ENCODE peak calls at places on chromosomes 6 and 20, in ten cellular contexts. W is GM23248, J is fibroblast of lung, O is keratinocyte, R is PC-9, V is GM23338, F is mammary epithelial cell, C is HepG2, U is PC-3, K is DND-41. Y is an unnamed sample.

GRCh38 chr6:15303162-15303919 is 57.5 kb downstream of the JARID2 start:
- DNase-seq in W (no peak), R (no peak), V (no peak), J (no peak), C (no peak), O (no peak), F (no peak), K (no peak), U (no peak), Y (no peak)

GRCh38 chr6:126091507-126091906 is 105.2 kb downstream of the TRMT11 start:
- DNase-seq in J (peak), C (no peak), R (no peak), F (no peak), K (no peak), V (peak), U (no peak), W (no peak), O (no peak), Y (peak)

GRCh38 chr6:84422380-84422968 is 195.0 kb upstream of the CEP162 start:
- DNase-seq in V (peak), W (peak), C (peak), O (no peak), R (no peak), J (peak), F (peak), K (peak), U (peak), Y (peak)

GRCh38 chr20:56001106-56001785 is 4.1 kb downstream of the CBLN4 start:
- DNase-seq in J (no peak), K (no peak), R (no peak), W (no peak), O (no peak), F (no peak), C (peak), V (no peak), U (no peak), Y (no peak)

GRCh38 chr20:44581515-44581914 is 864 bp upstream of the PKIG start:
- DNase-seq in U (no peak), F (no peak), W (no peak), J (no peak), R (no peak), K (no peak), O (no peak), V (no peak), C (no peak), Y (peak)

GRCh38 chr6:51112731-51113130 is 294.1 kb downstream of the TFAP2B start:
- DNase-seq in R (no peak), J (no peak), C (no peak), O (no peak), W (no peak), U (no peak), F (no peak), K (no peak), V (no peak), Y (no peak)

GRCh38 chr6:156889986-156890385 is 112.8 kb downstream of the ARID1B start:
- DNase-seq in U (no peak), V (no peak), O (no peak), F (no peak), K (no peak), R (no peak), W (no peak), C (no peak), J (no peak), Y (no peak)

GRCh38 chr20:56893206-56893605 is 264.1 kb downstream of the TFAP2C start:
- DNase-seq in J (no peak), R (no peak), F (no peak), V (peak), C (no peak), W (no peak), O (no peak), U (no peak), K (peak), Y (no peak)

GRCh38 chr6:113464959-113465358 is 392.2 kb upstream of the MARCKS start:
- DNase-seq in U (peak), R (no peak), W (peak), C (no peak), J (peak), F (peak), K (no peak), V (no peak), O (no peak), Y (peak)

GRCh38 chr20:44065401-44066340 is 121.3 kb downstream of the JPH2 start:
- DNase-seq in V (no peak), F (no peak), U (no peak), R (no peak), O (no peak), J (no peak), K (no peak), W (no peak), C (no peak), Y (no peak)

GRCh38 chr20:40073535-40074111 is 615.4 kb downstream of the MAFB start:
- DNase-seq in V (peak), F (no peak), U (no peak), J (no peak), O (no peak), R (no peak), K (no peak), C (no peak), W (peak), Y (peak)

DNA sequence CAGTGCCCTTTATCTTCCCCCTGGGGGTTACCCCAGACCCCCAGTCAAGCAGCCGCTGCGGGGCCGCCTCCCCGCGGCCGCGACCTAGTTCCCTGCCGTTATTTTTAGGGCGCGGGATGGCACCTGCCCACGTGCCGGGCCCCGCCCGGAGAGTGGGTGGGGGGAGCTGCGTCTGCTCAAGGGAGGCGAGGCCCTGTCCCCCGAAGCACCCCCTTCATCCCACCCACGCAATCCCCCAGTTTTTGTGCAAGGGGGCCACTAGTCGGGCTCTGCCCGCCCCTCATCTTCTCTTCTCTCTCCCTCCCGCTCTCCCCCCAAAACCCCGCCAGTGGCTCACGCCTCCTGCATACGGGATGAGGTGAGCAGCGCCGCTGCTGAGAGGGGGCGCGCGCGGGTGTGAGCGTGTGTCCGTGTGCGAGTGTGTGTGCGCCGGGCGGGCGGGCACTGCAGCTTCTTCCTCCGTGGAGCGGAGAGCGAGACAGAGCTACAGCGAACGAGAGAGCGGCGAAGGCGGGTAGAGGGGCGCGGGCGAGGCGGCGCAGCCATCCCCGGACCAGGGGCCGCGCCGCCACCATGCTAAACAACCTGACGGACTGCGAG is at the start of gene SLC12A5:
- DNase-seq in F (no peak), U (no peak), O (no peak), W (no peak), R (no peak), C (no peak), K (no peak), V (no peak), J (no peak), Y (no peak)
- TF ChIP-seq EZH2 in F (no peak), U (no peak), O (no peak), W (no peak), R (no peak), C (no peak), K (no peak), V (peak), J (no peak), Y (no peak)

DNA sequence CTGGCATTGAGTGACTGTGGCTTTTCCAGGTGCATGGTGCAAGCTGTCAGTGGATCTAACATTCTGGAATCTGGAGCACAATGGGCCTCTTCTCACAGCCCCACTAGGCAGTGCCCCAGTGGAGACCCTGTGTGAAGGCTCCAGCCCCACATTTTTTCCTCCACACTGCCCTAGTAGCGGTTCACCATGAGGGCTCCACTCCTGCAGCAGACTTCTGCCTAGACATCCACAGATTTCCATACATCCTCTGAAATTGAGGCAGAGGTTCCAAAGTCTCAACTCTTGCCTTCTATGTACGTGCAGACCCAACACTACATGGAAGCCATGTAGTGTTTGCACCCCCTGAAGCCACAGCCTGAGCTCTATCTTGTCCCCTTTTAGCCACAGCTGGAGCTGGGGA is 118.0 kb upstream of the BMP5 start:
- DNase-seq in J (no peak), V (no peak), U (no peak), W (no peak), K (no peak), F (no peak), O (no peak), R (no peak), C (no peak), Y (no peak)
- H3K4me3 ChIP-seq in J (no peak), V (no peak), U (no peak), W (no peak), K (no peak), F (no peak), O (no peak), R (no peak), C (no peak), Y (no peak)

GRCh38 chr20:664576-664975 is 11.0 kb downstream of the SCRT2 start:
- DNase-seq in V (no peak), O (no peak), C (no peak), U (no peak), W (no peak), K (no peak), J (no peak), R (no peak), F (no peak), Y (no peak)

GRCh38 chr20:662289-663192 is 9.5 kb upstream of the SRXN1 start:
- DNase-seq in J (no peak), W (no peak), V (no peak), U (no peak), O (no peak), C (no peak), F (no peak), R (no peak), K (no peak), Y (no peak)

GRCh38 chr20:665276-665675 is 10.3 kb downstream of the SCRT2 start:
- DNase-seq in F (no peak), J (no peak), C (no peak), O (no peak), R (no peak), W (no peak), V (peak), K (no peak), U (no peak), Y (no peak)

GRCh38 chr20:663315-664090 is 10.5 kb upstream of the SRXN1 start:
- DNase-seq in V (peak), O (no peak), U (no peak), K (no peak), C (no peak), F (peak), W (peak), J (peak), R (no peak), Y (no peak)

GRCh38 chr20:664151-664550 is 11.2 kb upstream of the SRXN1 start:
- DNase-seq in W (no peak), J (no peak), O (no peak), C (no peak), K (no peak), R (no peak), U (no peak), F (no peak), V (no peak), Y (no peak)
- TF ChIP-seq EZH2 in W (no peak), J (no peak), O (no peak), C (no peak), K (no peak), R (no peak), U (no peak), F (no peak), V (no peak), Y (no peak)

GRCh38 chr6:89085409-89086012 is 5.0 kb downstream of the PNRC1 start:
- DNase-seq in C (no peak), O (no peak), W (no peak), R (no peak), J (no peak), U (no peak), V (no peak), F (peak), K (no peak), Y (no peak)
- H3K4me3 ChIP-seq in C (no peak), O (no peak), W (no peak), R (no peak), J (no peak), U (no peak), V (no peak), F (no peak), K (no peak), Y (no peak)

GRCh38 chr6:1310628-1311399 is 1.1 kb upstream of the FOXQ1 start:
- DNase-seq in V (peak), W (peak), O (no peak), K (no peak), J (no peak), U (peak), F (peak), R (peak), C (peak), Y (no peak)
- TF ChIP-seq EZH2 in V (peak), W (no peak), O (no peak), K (no peak), J (no peak), U (no peak), F (no peak), R (no peak), C (no peak), Y (peak)

DNA sequence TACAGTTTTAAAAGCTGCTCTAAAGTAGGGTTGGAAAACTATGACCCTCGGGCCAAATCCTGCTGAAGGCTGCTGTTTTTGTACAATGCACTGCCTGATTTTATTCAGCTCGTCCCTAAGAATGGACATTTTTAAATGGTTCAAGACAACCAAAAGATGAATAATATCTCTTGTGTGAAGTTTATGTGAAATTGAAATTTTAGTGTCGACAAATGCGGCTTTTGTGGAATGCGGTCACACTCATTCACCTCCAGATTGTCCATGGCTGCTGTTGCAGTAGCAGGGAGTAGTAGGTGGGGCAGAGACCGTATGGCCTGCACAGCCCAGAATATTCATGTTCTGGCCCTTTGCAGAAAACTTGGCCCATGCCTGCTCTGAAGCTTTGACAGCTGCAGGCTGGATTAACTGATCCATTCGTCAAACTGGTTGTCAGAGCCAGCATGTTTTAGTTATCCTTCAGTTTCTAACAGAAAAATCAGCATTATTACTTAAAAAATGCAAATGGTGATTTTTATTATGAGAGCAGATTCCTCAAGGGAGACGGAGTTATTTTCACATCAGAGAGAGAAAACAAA is 91.6 kb downstream of the PSMG4 start:
- DNase-seq in C (no peak), J (no peak), V (no peak), W (no peak), R (no peak), K (no peak), U (no peak), O (no peak), F (no peak), Y (no peak)
- H3K4me3 ChIP-seq in C (no peak), J (no peak), V (no peak), W (no peak), R (no peak), K (no peak), U (no peak), O (no peak), F (no peak), Y (no peak)

GRCh38 chr20:31680286-31681127 is 42.2 kb downstream of the BCL2L1 start:
- DNase-seq in C (no peak), J (no peak), F (no peak), O (no peak), V (no peak), K (peak), U (peak), R (no peak), W (no peak), Y (no peak)

GRCh38 chr20:31682352-31682751 is 40.3 kb downstream of the BCL2L1 start:
- DNase-seq in C (no peak), O (no peak), J (no peak), U (peak), F (no peak), W (no peak), K (no peak), R (no peak), V (no peak), Y (no peak)

GRCh38 chr20:31682927-31683326 is 39.7 kb downstream of the BCL2L1 start:
- DNase-seq in U (no peak), K (peak), O (no peak), J (no peak), V (no peak), R (no peak), F (no peak), W (no peak), C (no peak), Y (no peak)

GRCh38 chr20:31681128-31681727 is 41.4 kb downstream of the BCL2L1 start:
- DNase-seq in F (no peak), U (no peak), C (no peak), O (no peak), R (no peak), J (no peak), V (no peak), W (no peak), K (no peak), Y (no peak)

GRCh38 chr20:31681769-31682168 is 40.9 kb downstream of the BCL2L1 start:
- DNase-seq in W (no peak), V (no peak), R (no peak), O (no peak), K (peak), C (no peak), U (peak), F (no peak), J (no peak), Y (no peak)
- TF ChIP-seq EZH2 in W (no peak), V (no peak), R (no peak), O (no peak), K (no peak), C (no peak), U (no peak), F (no peak), J (no peak), Y (no peak)

GRCh38 chr20:674936-675452 is 608 bp downstream of the SCRT2 start:
- DNase-seq in U (no peak), W (no peak), R (no peak), F (no peak), O (no peak), K (no peak), V (peak), C (no peak), J (no peak), Y (no peak)

GRCh38 chr20:673606-674005 is 2.0 kb downstream of the SCRT2 start:
- DNase-seq in V (no peak), O (no peak), W (no peak), J (no peak), K (no peak), C (no peak), F (no peak), U (no peak), R (no peak), Y (no peak)

GRCh38 chr20:676315-676937 is 824 bp upstream of the SCRT2 start:
- DNase-seq in U (no peak), R (no peak), C (no peak), F (no peak), O (no peak), V (peak), K (no peak), J (no peak), W (no peak), Y (peak)

GRCh38 chr20:676967-677366 is 1.4 kb upstream of the SCRT2 start:
- DNase-seq in R (no peak), F (no peak), W (no peak), U (no peak), C (no peak), O (no peak), K (no peak), V (no peak), J (no peak), Y (no peak)

DNA sequence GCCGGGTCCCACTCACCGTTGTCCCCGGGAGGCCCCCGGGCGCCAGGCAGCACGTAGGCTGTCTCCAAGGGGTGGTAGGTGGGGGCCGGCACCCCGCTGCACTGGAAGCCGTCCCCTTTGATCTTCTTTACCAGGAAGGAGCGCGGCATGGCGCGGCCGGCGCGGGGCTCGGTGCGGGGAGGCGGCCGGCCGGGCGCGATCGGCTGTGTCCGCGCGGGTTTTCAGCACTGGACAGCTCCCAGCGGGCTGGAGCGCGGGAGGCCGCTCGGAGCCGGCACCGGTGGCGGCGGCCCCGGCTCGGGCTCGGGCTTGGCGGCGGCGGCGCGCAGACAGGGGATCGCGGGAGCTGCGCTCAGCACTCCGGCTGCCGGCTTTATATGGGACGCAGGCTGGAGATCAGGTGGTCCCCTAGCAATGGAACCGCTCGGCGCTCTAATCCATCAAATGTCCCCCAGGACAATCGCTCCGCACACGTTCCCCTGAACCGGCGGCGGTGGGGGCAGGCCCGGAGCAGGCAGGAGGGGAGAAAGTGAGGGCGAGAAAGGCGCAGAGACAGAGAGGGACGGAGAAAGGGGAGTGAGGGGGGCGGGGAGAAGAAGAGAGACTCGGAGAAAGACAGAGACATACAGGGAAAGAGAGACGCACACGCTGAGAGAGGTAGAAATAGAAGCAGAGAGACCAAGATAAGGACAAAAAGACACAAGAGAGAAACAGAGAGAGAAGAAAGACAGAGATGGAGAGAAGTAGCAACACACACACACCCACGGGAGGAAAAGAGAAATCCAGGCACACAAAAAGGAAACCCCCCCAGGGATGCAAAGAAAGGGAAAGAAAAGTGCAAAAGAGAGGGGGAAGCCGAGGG is at the start of gene SCRT2:
- DNase-seq in R (peak), J (peak), U (peak), F (peak), W (peak), O (no peak), C (peak), V (peak), K (no peak), Y (peak)
- H3K4me3 ChIP-seq in R (no peak), J (no peak), U (no peak), F (no peak), W (peak), O (no peak), C (peak), V (peak), K (no peak), Y (peak)

Y was measured in A673.